ENCODE peak calls at places on chromosomes 16 and 17, in seven cellular contexts. P is right lobe of liver, G is ovary, N is GM20000, C is lung, T is colonic mucosa, Z is neural crest cell. K is an unnamed sample.

GRCh38 chr17:32327911-32328310 is 14.1 kb downstream of the C17orf75 start:
- DNase-seq in P (no peak), G (no peak), N (no peak), C (no peak), T (no peak), Z (no peak), K (no peak)

GRCh38 chr17:61492759-61493526 is 40.7 kb downstream of the TBX4 start:
- DNase-seq in P (no peak), G (no peak), N (no peak), C (no peak), T (no peak), Z (no peak), K (no peak)

GRCh38 chr16:67464565-67464964 is 16.4 kb downstream of the ATP6V0D1 start:
- DNase-seq in P (peak; percentile 67), G (no peak), N (no peak), C (no peak), T (no peak), Z (no peak), K (no peak)

GRCh38 chr17:17749921-17750320 is 68.7 kb downstream of the RAI1 start:
- DNase-seq in P (no peak), G (no peak), N (peak; percentile 77), C (peak; percentile 62), T (peak; percentile 46), Z (peak; percentile 57), K (peak; percentile 29)

GRCh38 chr17:21286771-21287702 is 2.5 kb downstream of the MAP2K3 start:
- DNase-seq in P (no peak), G (no peak), N (no peak), C (peak; percentile 75), T (peak; percentile 74), Z (no peak), K (peak; percentile 57)

GRCh38 chr16:17520567-17520966 is 49.8 kb upstream of the XYLT1 start:
- DNase-seq in P (no peak), G (no peak), N (no peak), C (no peak), T (no peak), Z (no peak), K (no peak)

GRCh38 chr16:74623214-74623842 is 16.4 kb upstream of the GLG1 start:
- DNase-seq in P (no peak), G (no peak), N (peak; percentile 31), C (no peak), T (no peak), Z (no peak), K (no peak)

GRCh38 chr16:20740007-20740883 is 1.4 kb downstream of the THUMPD1 start:
- DNase-seq in P (no peak), G (no peak), N (no peak), C (no peak), T (peak; percentile 33), Z (no peak), K (peak; percentile 43)

GRCh38 chr16:88510091-88510719 is 57.1 kb downstream of the ZFPM1 start:
- DNase-seq in P (no peak), G (no peak), N (no peak), C (no peak), T (no peak), Z (no peak), K (no peak)

GRCh38 chr17:68909066-68909465 is 46.1 kb downstream of the ABCA8 start:
- DNase-seq in P (no peak), G (peak; percentile 52), N (peak; percentile 7), C (peak; percentile 40), T (no peak), Z (no peak), K (peak; percentile 18)

GRCh38 chr16:67444259-67445125 is 13.6 kb downstream of the HSD11B2 start:
- DNase-seq in P (no peak), G (no peak), N (no peak), C (no peak), T (no peak), Z (no peak), K (no peak)

GRCh38 chr16:85206472-85207356 is 94.4 kb upstream of the CIBAR2 start:
- DNase-seq in P (peak; percentile 64), G (peak; percentile 92), N (no peak), C (no peak), T (peak; percentile 62), Z (no peak), K (no peak)

GRCh38 chr16:68379472-68380347 is 68.6 kb downstream of the SMPD3 start:
- DNase-seq in P (no peak), G (no peak), N (no peak), C (no peak), T (no peak), Z (no peak), K (no peak)

GRCh38 chr16:79648846-79649245 is 48.3 kb upstream of the MAF start:
- DNase-seq in P (no peak), G (no peak), N (no peak), C (no peak), T (no peak), Z (no peak), K (no peak)

GRCh38 chr17:82059272-82060000 is 6.2 kb downstream of the DUS1L start:
- DNase-seq in P (peak; percentile 49), G (no peak), N (no peak), C (no peak), T (no peak), Z (no peak), K (no peak)

GRCh38 chr17:21279198-21279535 is 5.3 kb upstream of the MAP2K3 start:
- DNase-seq in P (no peak), G (no peak), N (no peak), C (no peak), T (no peak), Z (no peak), K (no peak)

GRCh38 chr16:10692470-10692869 is 2.3 kb downstream of the TEKT5 start:
- DNase-seq in P (no peak), G (no peak), N (no peak), C (no peak), T (no peak), Z (no peak), K (no peak)

GRCh38 chr16:31082368-31083045 is 6.2 kb downstream of the PRSS53 start:
- DNase-seq in P (no peak), G (no peak), N (no peak), C (no peak), T (no peak), Z (no peak), K (no peak)

GRCh38 chr16:57297856-57298255 is 13.4 kb upstream of the PLLP start:
- DNase-seq in P (no peak), G (no peak), N (no peak), C (no peak), T (no peak), Z (no peak), K (no peak)

GRCh38 chr17:73064084-73064938 is 28.2 kb downstream of the SLC39A11 start:
- DNase-seq in P (no peak), G (no peak), N (no peak), C (no peak), T (no peak), Z (no peak), K (no peak)

GRCh38 chr17:45172541-45173286 is 11.0 kb downstream of the HEXIM2 start:
- DNase-seq in P (peak; percentile 80), G (peak; percentile 37), N (peak; percentile 56), C (peak; percentile 69), T (peak; percentile 80), Z (peak; percentile 35), K (peak; percentile 99)

GRCh38 chr16:59090501-59090900 is 356.4 kb upstream of the GOT2 start:
- DNase-seq in P (no peak), G (no peak), N (no peak), C (no peak), T (no peak), Z (no peak), K (no peak)

GRCh38 chr17:8552582-8553320 is 77.8 kb downstream of the MYH10 start:
- DNase-seq in P (no peak), G (no peak), N (no peak), C (no peak), T (no peak), Z (no peak), K (no peak)

DNA sequence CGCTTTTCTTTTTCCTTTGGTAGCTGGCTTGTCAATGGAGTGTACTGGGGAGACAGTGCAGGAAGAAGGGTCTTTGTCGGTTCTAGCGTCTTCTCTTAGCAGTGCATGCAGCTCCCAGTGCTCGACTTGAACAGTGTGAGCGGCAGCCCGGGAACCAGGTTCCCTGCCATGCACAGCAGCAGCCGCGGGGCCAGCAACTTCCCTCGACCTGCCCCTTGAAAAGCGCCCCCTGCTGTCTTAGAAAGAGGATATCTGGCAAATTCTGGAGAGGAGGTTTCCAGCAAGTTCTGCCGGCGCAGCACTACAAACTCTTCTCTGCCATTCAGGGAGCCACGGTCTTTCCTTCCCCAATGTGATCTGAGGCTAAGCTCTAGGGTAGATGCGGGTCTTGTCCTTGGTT is 451.5 kb downstream of the PMP22 start:
- DNase-seq in P (peak; percentile 74), G (no peak), N (peak; percentile 15), C (no peak), T (no peak), Z (no peak), K (no peak)
- TF ChIP-seq CTCF in P (peak; percentile 25), G (no peak), N (no peak), C (no peak), T (no peak), Z (peak; percentile 57), K (no peak)

DNA sequence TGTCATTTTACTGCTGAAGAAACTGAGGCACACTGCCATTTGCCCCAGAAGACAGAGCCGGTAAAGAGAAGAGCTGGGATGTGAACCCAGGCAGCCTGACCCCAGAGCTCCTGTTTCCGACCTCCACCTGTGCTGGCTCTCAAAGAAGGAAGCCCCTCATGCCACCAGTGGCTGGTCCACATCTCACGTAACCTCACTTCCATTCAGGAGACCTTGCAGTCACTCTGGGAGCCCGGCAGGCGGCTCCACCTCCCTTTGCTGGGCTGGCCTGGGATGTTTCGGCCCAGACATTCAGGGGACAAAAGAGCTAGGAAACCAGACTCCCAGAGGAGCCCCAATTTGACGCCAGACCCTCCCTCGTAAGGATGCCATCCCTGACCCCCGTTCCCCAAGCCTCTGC is 2.9 kb downstream of the TAF1C start:
- DNase-seq in P (no peak), G (no peak), N (no peak), C (no peak), T (no peak), Z (no peak), K (no peak)
- TF ChIP-seq CTCF in P (no peak), G (peak; percentile 14), N (no peak), C (no peak), T (no peak), Z (no peak), K (no peak)

DNA sequence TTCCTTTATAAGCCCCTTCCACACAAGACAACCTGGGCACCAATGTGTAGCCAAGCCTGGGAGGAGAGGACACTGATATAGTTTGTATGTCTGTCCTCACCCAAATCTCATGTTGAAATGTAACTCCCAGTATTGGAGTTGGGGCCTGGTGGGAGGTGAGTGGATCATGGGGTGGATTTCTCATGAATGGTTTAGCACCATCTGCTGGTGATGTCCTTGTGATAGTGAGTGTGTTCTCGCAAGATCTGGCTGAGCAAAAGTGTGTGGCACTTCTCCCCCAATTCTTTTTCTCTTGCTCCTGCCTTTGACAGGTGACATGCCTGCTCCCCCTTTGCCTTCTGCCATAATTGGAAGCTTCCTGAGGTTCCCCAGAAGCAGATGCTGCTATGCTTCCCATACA is 135.8 kb downstream of the USP31 start:
- DNase-seq in P (no peak), G (no peak), N (no peak), C (no peak), T (no peak), Z (no peak), K (peak; percentile 13)
- TF ChIP-seq CTCF in P (no peak), G (no peak), N (no peak), C (no peak), T (no peak), Z (peak; percentile 32), K (no peak)

DNA sequence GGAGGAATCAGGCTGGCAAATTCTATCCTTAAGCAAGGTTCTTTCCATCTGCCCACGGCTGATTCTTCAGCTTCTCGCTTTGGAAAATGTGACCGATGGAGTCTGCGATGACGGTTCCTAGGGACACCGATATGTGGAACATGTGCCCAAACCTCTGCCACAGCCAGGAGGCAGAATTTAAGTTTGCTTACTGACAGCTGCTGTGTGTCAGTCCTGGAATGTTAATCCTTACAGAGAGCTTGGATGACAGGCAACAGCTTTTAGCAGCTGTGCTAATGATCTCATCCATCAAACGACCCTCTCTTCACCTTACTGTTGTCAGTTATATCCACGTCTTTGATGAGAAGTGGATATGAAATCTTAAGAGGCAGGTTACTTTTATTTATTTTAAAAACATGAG is 11.4 kb upstream of the MYH13 start:
- DNase-seq in P (no peak), G (no peak), N (no peak), C (no peak), T (no peak), Z (no peak), K (no peak)
- TF ChIP-seq CTCF in P (no peak), G (no peak), N (no peak), C (no peak), T (no peak), Z (no peak), K (no peak)

K was measured in Calu3.